ENCODE peak calls at places on chromosomes 2 and 18, in eight cellular contexts. Z, P, G, S, E, Q, W and V are unnamed samples.

GRCh38 chr2:130894326-130894942 is 57.7 kb downstream of the ARHGEF4 start:
- DNase-seq in Z (no peak), P (no peak), G (no peak), S (no peak), E (no peak), Q (peak), W (no peak), V (no peak)

GRCh38 chr2:191635333-191636234 is 42.4 kb upstream of the NABP1 start:
- DNase-seq in Z (no peak), P (no peak), G (peak), S (no peak), E (no peak), Q (no peak), W (no peak), V (no peak)

GRCh38 chr2:172220111-172220510 is 117.4 kb upstream of the DLX2 start:
- DNase-seq in Z (no peak), P (no peak), G (no peak), S (no peak), E (no peak), Q (no peak), W (no peak), V (no peak)

GRCh38 chr2:219430633-219431615 is 3.7 kb upstream of the SPEG start:
- DNase-seq in Z (no peak), P (no peak), G (no peak), S (no peak), E (no peak), Q (peak), W (peak), V (no peak)

GRCh38 chr2:132978840-132979239 is 308.8 kb upstream of the LYPD1 start:
- DNase-seq in Z (no peak), P (no peak), G (no peak), S (no peak), E (no peak), Q (no peak), W (no peak), V (no peak)

GRCh38 chr2:95316466-95317122 is 19.4 kb downstream of the KCNIP3 start:
- DNase-seq in Z (no peak), P (no peak), G (peak), S (no peak), E (no peak), Q (no peak), W (no peak), V (no peak)

GRCh38 chr2:71614976-71615768 is 161.8 kb downstream of the DYSF start:
- DNase-seq in Z (no peak), P (no peak), G (peak), S (peak), E (peak), Q (no peak), W (no peak), V (peak)

GRCh38 chr2:128613876-128614275 is 295.2 kb upstream of the HS6ST1 start:
- DNase-seq in Z (no peak), P (no peak), G (no peak), S (no peak), E (no peak), Q (no peak), W (no peak), V (no peak)

GRCh38 chr2:12501469-12502147 is 215.1 kb upstream of the TRIB2 start:
- DNase-seq in Z (peak), P (peak), G (no peak), S (no peak), E (no peak), Q (no peak), W (no peak), V (peak)

GRCh38 chr2:19775838-19776237 is 125.9 kb downstream of the TTC32 start:
- DNase-seq in Z (no peak), P (no peak), G (no peak), S (no peak), E (no peak), Q (no peak), W (no peak), V (no peak)

GRCh38 chr2:33136570-33136969 is 189.8 kb downstream of the LTBP1 start:
- DNase-seq in Z (no peak), P (no peak), G (no peak), S (no peak), E (no peak), Q (peak), W (no peak), V (no peak)

GRCh38 chr2:16466133-16466820 is 199.4 kb downstream of the CYRIA start:
- DNase-seq in Z (no peak), P (no peak), G (no peak), S (no peak), E (no peak), Q (no peak), W (no peak), V (no peak)

GRCh38 chr2:127218843-127219715 is 1.0 kb downstream of the CYP27C1 start:
- DNase-seq in Z (no peak), P (peak), G (no peak), S (no peak), E (peak), Q (no peak), W (no peak), V (no peak)

GRCh38 chr2:176534798-176535479 is 265.7 kb downstream of the MTX2 start:
- DNase-seq in Z (no peak), P (no peak), G (no peak), S (no peak), E (no peak), Q (peak), W (no peak), V (no peak)

GRCh38 chr2:62774555-62775366 is 69.2 kb downstream of the EHBP1 start:
- DNase-seq in Z (peak), P (no peak), G (peak), S (no peak), E (peak), Q (peak), W (peak), V (no peak)

GRCh38 chr18:28177828-28178635 is 1.1 kb upstream of the CDH2 start:
- DNase-seq in Z (no peak), P (no peak), G (peak), S (no peak), E (peak), Q (peak), W (no peak), V (no peak)

GRCh38 chr2:86256982-86257381 is 57.7 kb downstream of the MRPL35 start:
- DNase-seq in Z (no peak), P (no peak), G (no peak), S (no peak), E (no peak), Q (peak), W (no peak), V (no peak)

GRCh38 chr2:237213325-237214040 is 127.8 kb downstream of the COPS8 start:
- DNase-seq in Z (no peak), P (no peak), G (peak), S (peak), E (peak), Q (peak), W (no peak), V (no peak)

GRCh38 chr2:10499911-10500521 is 51.9 kb upstream of the ODC1 start:
- DNase-seq in Z (no peak), P (no peak), G (no peak), S (peak), E (no peak), Q (no peak), W (no peak), V (no peak)

GRCh38 chr2:240886678-240887574 is 9.0 kb downstream of the MAB21L4 start:
- DNase-seq in Z (no peak), P (no peak), G (no peak), S (no peak), E (no peak), Q (no peak), W (no peak), V (no peak)

GRCh38 chr2:134739261-134739878 is 20.6 kb upstream of the TMEM163 start:
- DNase-seq in Z (no peak), P (peak), G (no peak), S (no peak), E (no peak), Q (no peak), W (peak), V (no peak)

GRCh38 chr2:60735496-60736250 is 20.4 kb upstream of the PAPOLG start:
- DNase-seq in Z (no peak), P (no peak), G (no peak), S (no peak), E (no peak), Q (peak), W (no peak), V (peak)

GRCh38 chr2:186440506-186440905 is 45.6 kb upstream of the ZC3H15 start:
- DNase-seq in Z (no peak), P (no peak), G (no peak), S (no peak), E (no peak), Q (no peak), W (no peak), V (no peak)

GRCh38 chr2:1803217-1804115 is 59.2 kb upstream of the PXDN start:
- DNase-seq in Z (no peak), P (no peak), G (no peak), S (no peak), E (no peak), Q (no peak), W (no peak), V (no peak)

GRCh38 chr2:195410272-195410671 is 246.8 kb upstream of the SLC39A10 start:
- DNase-seq in Z (no peak), P (no peak), G (no peak), S (no peak), E (no peak), Q (no peak), W (no peak), V (no peak)

GRCh38 chr2:230861564-230862255 is 3.0 kb upstream of the ITM2C start:
- DNase-seq in Z (no peak), P (no peak), G (no peak), S (no peak), E (no peak), Q (no peak), W (no peak), V (no peak)

GRCh38 chr2:65666156-65666725 is 233.8 kb upstream of the SPRED2 start:
- DNase-seq in Z (peak), P (no peak), G (peak), S (no peak), E (no peak), Q (peak), W (no peak), V (no peak)

GRCh38 chr18:13892098-13892497 is 23.2 kb downstream of the MC2R start:
- DNase-seq in Z (no peak), P (no peak), G (no peak), S (no peak), E (no peak), Q (no peak), W (no peak), V (no peak)

GRCh38 chr18:8608795-8609673 is at the start of gene RAB12:
- DNase-seq in Z (no peak), P (peak), G (peak), S (no peak), E (peak), Q (peak), W (peak), V (peak)

GRCh38 chr2:11938196-11938595 is 191.8 kb downstream of the LPIN1 start:
- DNase-seq in Z (no peak), P (no peak), G (no peak), S (peak), E (peak), Q (peak), W (no peak), V (no peak)

GRCh38 chr2:21020031-21020667 is 23.7 kb downstream of the APOB start:
- DNase-seq in Z (no peak), P (no peak), G (no peak), S (no peak), E (no peak), Q (no peak), W (no peak), V (no peak)

GRCh38 chr2:220499281-220499680 is 871.9 kb downstream of the SLC4A3 start:
- DNase-seq in Z (no peak), P (no peak), G (peak), S (no peak), E (no peak), Q (peak), W (no peak), V (no peak)

GRCh38 chr18:49399003-49399402 is 61.4 kb downstream of the DYM start:
- DNase-seq in Z (peak), P (no peak), G (peak), S (no peak), E (no peak), Q (peak), W (peak), V (no peak)

GRCh38 chr18:67517224-67517765 is 775 bp upstream of the DSEL start:
- DNase-seq in Z (no peak), P (no peak), G (no peak), S (no peak), E (peak), Q (no peak), W (no peak), V (no peak)

GRCh38 chr2:45586600-45586999 is 24.5 kb downstream of the SRBD1 start:
- DNase-seq in Z (no peak), P (no peak), G (no peak), S (no peak), E (no peak), Q (no peak), W (no peak), V (no peak)

GRCh38 chr2:45591073-45591472 is 20.0 kb downstream of the SRBD1 start:
- DNase-seq in Z (no peak), P (no peak), G (no peak), S (no peak), E (no peak), Q (no peak), W (no peak), V (no peak)

GRCh38 chr2:45585267-45585861 is 25.7 kb downstream of the SRBD1 start:
- DNase-seq in Z (peak), P (no peak), G (peak), S (no peak), E (no peak), Q (peak), W (peak), V (no peak)

GRCh38 chr2:45583989-45584388 is 27.1 kb downstream of the SRBD1 start:
- DNase-seq in Z (no peak), P (no peak), G (no peak), S (no peak), E (no peak), Q (no peak), W (no peak), V (no peak)

GRCh38 chr2:45588158-45588829 is 22.8 kb downstream of the SRBD1 start:
- DNase-seq in Z (no peak), P (no peak), G (no peak), S (no peak), E (no peak), Q (no peak), W (no peak), V (no peak)
- TF ChIP-seq CTCF in Z (no peak), P (no peak), G (no peak), S (no peak), E (no peak), Q (no peak), W (no peak), V (no peak)

DNA sequence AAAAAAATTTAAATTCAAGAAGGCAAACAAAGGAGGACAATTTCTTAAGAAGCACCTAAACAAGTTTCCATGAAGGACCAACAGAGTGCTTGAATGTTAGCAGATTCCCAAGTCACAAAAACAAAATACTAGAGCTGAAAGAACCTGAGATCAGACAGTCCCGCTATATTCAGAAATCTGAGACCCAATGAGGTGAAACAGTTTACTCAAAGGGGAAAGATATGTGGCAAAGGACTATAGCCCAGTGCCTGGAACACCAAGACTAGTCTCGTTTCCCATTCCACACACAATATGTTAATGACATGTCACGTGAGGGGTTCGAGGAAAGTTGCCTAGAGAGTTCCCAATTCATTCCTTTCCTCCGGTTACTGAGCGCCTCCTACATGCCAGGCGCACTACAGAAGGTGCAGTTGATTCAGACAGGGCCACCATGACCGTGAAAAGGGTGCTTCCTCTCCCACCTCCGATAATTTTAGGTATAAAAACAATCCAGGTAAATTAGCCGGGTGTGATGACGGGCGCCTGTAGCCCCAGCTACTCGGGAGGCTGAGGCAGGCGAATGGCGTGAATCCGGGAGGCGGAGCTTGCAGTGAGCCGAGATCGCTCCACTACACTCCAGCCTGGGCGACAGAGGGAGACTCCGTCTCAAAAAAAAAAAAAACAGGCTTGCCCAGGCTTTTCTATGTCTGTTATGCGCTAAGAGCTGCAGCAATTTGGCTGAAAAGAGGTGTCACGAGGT is 617 bp downstream of the SRBD1 start:
- DNase-seq in Z (no peak), P (peak), G (peak), S (no peak), E (peak), Q (peak), W (peak), V (no peak)
- TF ChIP-seq CTCF in Z (peak), P (no peak), G (peak), S (no peak), E (no peak), Q (peak), W (peak), V (no peak)

GRCh38 chr2:24342110-24342910 is 18.0 kb downstream of the ITSN2 start:
- DNase-seq in Z (no peak), P (no peak), G (peak), S (no peak), E (no peak), Q (no peak), W (peak), V (no peak)

GRCh38 chr2:24337958-24338357 is 22.4 kb downstream of the ITSN2 start:
- DNase-seq in Z (no peak), P (no peak), G (no peak), S (no peak), E (no peak), Q (no peak), W (no peak), V (no peak)

GRCh38 chr2:24339856-24340262 is 20.5 kb downstream of the ITSN2 start:
- DNase-seq in Z (no peak), P (no peak), G (no peak), S (no peak), E (no peak), Q (no peak), W (no peak), V (no peak)

GRCh38 chr2:24345937-24346336 is 14.4 kb downstream of the ITSN2 start:
- DNase-seq in Z (no peak), P (no peak), G (no peak), S (no peak), E (no peak), Q (no peak), W (no peak), V (no peak)

DNA sequence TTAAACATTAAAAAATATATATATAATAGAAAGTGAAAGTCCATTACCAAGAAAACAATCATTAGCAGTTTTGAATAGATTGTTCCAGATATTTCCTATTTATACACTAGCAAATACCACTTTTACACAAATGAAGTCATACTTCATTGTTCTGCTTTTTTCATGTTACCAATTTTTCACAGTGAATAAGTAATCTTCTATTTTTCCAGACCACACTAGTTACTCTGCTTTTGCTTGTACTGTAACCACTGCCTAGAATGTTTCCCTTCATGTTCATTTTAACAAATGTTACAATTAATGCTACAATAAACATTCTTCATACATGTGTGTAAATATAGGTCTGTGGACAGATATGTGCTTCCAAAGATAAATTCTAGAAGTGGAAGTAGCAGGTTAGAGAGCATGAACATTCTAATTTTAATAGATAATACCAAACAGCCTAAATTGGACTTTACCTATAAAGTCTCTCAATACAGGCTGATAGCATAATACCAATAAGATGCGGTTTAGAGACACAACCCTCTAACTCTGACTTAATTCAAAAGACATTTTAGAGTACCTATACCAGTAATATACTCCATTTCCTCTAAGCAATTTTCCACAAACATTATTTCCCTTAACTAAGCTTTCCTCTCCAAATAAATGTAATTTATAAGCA is 17.0 kb downstream of the ITSN2 start:
- DNase-seq in Z (no peak), P (no peak), G (no peak), S (no peak), E (no peak), Q (no peak), W (no peak), V (no peak)
- TF ChIP-seq CTCF in Z (no peak), P (no peak), G (no peak), S (no peak), E (no peak), Q (no peak), W (no peak), V (no peak)

GRCh38 chr2:218399391-218400166 is at the start of gene CTDSP1:
- DNase-seq in Z (peak), P (peak), G (peak), S (peak), E (peak), Q (peak), W (peak), V (peak)
- TF ChIP-seq CTCF in Z (no peak), P (no peak), G (no peak), S (no peak), E (no peak), Q (no peak), W (no peak), V (no peak)

DNA sequence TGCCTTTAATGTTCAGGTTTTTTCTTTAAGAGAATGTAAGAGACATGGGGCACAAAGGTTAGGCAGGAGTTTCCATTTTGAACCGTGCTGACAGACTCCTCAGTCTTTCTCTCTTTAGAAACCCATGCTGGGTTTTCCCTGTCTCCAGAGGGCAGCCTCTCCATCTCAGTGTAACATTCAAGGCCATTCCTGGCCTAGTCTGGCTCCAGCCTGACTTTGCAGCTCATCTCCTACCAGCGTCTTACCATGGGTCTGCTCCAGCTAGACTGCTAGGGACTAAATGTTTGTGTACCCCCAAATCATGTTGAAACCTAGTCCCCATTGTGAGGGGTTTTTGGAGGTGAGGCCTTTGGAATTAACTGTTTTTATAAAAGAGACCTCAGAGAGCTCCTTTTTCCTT is 9.8 kb upstream of the CLIP4 start:
- DNase-seq in Z (no peak), P (no peak), G (no peak), S (no peak), E (no peak), Q (no peak), W (no peak), V (no peak)
- TF ChIP-seq CTCF in Z (no peak), P (no peak), G (peak), S (no peak), E (no peak), Q (no peak), W (no peak), V (no peak)

GRCh38 chr2:25257931-25258771 is 83.6 kb downstream of the DNMT3A start:
- DNase-seq in Z (no peak), P (no peak), G (no peak), S (no peak), E (no peak), Q (no peak), W (no peak), V (no peak)
- TF ChIP-seq CTCF in Z (no peak), P (no peak), G (peak), S (no peak), E (no peak), Q (no peak), W (peak), V (no peak)

GRCh38 chr2:178829981-178830380 is 22.8 kb upstream of the TTN start:
- DNase-seq in Z (no peak), P (no peak), G (no peak), S (no peak), E (no peak), Q (peak), W (no peak), V (no peak)
- TF ChIP-seq CTCF in Z (no peak), P (no peak), G (no peak), S (no peak), E (no peak), Q (no peak), W (no peak), V (no peak)

GRCh38 chr2:121596221-121597080 is 52.8 kb downstream of the CLASP1 start:
- DNase-seq in Z (peak), P (no peak), G (peak), S (no peak), E (no peak), Q (peak), W (peak), V (no peak)
- TF ChIP-seq CTCF in Z (peak), P (no peak), G (peak), S (no peak), E (peak), Q (peak), W (peak), V (no peak)

GRCh38 chr2:196468394-196468793 is 171.1 kb upstream of the CCDC150 start:
- DNase-seq in Z (no peak), P (no peak), G (no peak), S (no peak), E (no peak), Q (no peak), W (peak), V (no peak)
- TF ChIP-seq CTCF in Z (peak), P (no peak), G (peak), S (no peak), E (no peak), Q (no peak), W (peak), V (no peak)

GRCh38 chr2:210002158-210003157 is at the start of gene RPE:
- DNase-seq in Z (peak), P (peak), G (peak), S (peak), E (peak), Q (peak), W (peak), V (peak)
- TF ChIP-seq CTCF in Z (no peak), P (no peak), G (no peak), S (no peak), E (no peak), Q (no peak), W (no peak), V (no peak)